ENCODE peak calls at places on chromosomes 4 and X, in nine cellular contexts. One of them, this sample, is unnamed.
A peak's percentile ranks its signal among the peaks of the same experiment; 100 is the strongest.

GRCh38 chr4:152424980-152425379 is 110.9 kb downstream of the FBXW7 start:
- DNase-seq in cardiac fibroblast: no peak
- DNase-seq in cardiac muscle cell: no peak
- DNase-seq in GM12865: no peak
- DNase-seq in heart right ventricle: no peak
- DNase-seq in spleen: no peak
- DNase-seq in epithelial cell of proximal tubule: no peak
- DNase-seq in fibroblast of villous mesenchyme: no peak
- DNase-seq in psoas muscle: no peak
- DNase-seq in this sample: peak; percentile 36

GRCh38 chrX:2498781-2499302 is 1.9 kb downstream of the DHRSX start:
- DNase-seq in cardiac fibroblast: peak; percentile 38
- DNase-seq in cardiac muscle cell: peak; percentile 17
- DNase-seq in GM12865: no peak
- DNase-seq in heart right ventricle: peak; percentile 43
- DNase-seq in spleen: peak; percentile 58
- DNase-seq in epithelial cell of proximal tubule: peak; percentile 29
- DNase-seq in fibroblast of villous mesenchyme: peak; percentile 76
- DNase-seq in psoas muscle: no peak
- DNase-seq in this sample: no peak

GRCh38 chrX:45622538-45622937 is 421.9 kb upstream of the DIPK2B start:
- DNase-seq in cardiac fibroblast: no peak
- DNase-seq in cardiac muscle cell: no peak
- DNase-seq in GM12865: no peak
- DNase-seq in heart right ventricle: no peak
- DNase-seq in spleen: no peak
- DNase-seq in epithelial cell of proximal tubule: no peak
- DNase-seq in fibroblast of villous mesenchyme: peak; percentile 18
- DNase-seq in psoas muscle: no peak
- DNase-seq in this sample: no peak

GRCh38 chr4:121454251-121454979 is 73.6 kb upstream of the QRFPR start:
- DNase-seq in cardiac fibroblast: no peak
- DNase-seq in cardiac muscle cell: peak; percentile 49
- DNase-seq in GM12865: no peak
- DNase-seq in heart right ventricle: no peak
- DNase-seq in spleen: no peak
- DNase-seq in epithelial cell of proximal tubule: no peak
- DNase-seq in fibroblast of villous mesenchyme: no peak
- DNase-seq in psoas muscle: no peak
- DNase-seq in this sample: no peak

GRCh38 chr4:96894621-96895020 is 1054.7 kb downstream of the PDHA2 start:
- DNase-seq in cardiac fibroblast: no peak
- DNase-seq in cardiac muscle cell: no peak
- DNase-seq in GM12865: no peak
- DNase-seq in heart right ventricle: no peak
- DNase-seq in spleen: no peak
- DNase-seq in epithelial cell of proximal tubule: no peak
- DNase-seq in fibroblast of villous mesenchyme: no peak
- DNase-seq in psoas muscle: no peak
- DNase-seq in this sample: no peak

GRCh38 chr4:164807611-164808010 is 53.7 kb downstream of the SMIM31 start:
- DNase-seq in cardiac fibroblast: no peak
- DNase-seq in cardiac muscle cell: peak; percentile 21
- DNase-seq in GM12865: no peak
- DNase-seq in heart right ventricle: no peak
- DNase-seq in spleen: no peak
- DNase-seq in epithelial cell of proximal tubule: no peak
- DNase-seq in fibroblast of villous mesenchyme: no peak
- DNase-seq in psoas muscle: no peak
- DNase-seq in this sample: no peak

GRCh38 chr4:158008551-158009218 is 164.1 kb downstream of the GASK1B start:
- DNase-seq in cardiac fibroblast: peak; percentile 78
- DNase-seq in cardiac muscle cell: no peak
- DNase-seq in GM12865: no peak
- DNase-seq in heart right ventricle: no peak
- DNase-seq in spleen: no peak
- DNase-seq in epithelial cell of proximal tubule: no peak
- DNase-seq in fibroblast of villous mesenchyme: peak; percentile 30
- DNase-seq in psoas muscle: no peak
- DNase-seq in this sample: no peak

GRCh38 chr4:3437582-3437936 is 4.2 kb upstream of the HGFAC start:
- DNase-seq in cardiac fibroblast: no peak
- DNase-seq in cardiac muscle cell: no peak
- DNase-seq in GM12865: no peak
- DNase-seq in heart right ventricle: no peak
- DNase-seq in spleen: no peak
- DNase-seq in epithelial cell of proximal tubule: no peak
- DNase-seq in fibroblast of villous mesenchyme: no peak
- DNase-seq in psoas muscle: peak; percentile 49
- DNase-seq in this sample: no peak

GRCh38 chr4:73875401-73875800 is 6.2 kb downstream of the CXCL1 start:
- DNase-seq in cardiac fibroblast: no peak
- DNase-seq in cardiac muscle cell: no peak
- DNase-seq in GM12865: no peak
- DNase-seq in heart right ventricle: no peak
- DNase-seq in spleen: no peak
- DNase-seq in epithelial cell of proximal tubule: no peak
- DNase-seq in fibroblast of villous mesenchyme: no peak
- DNase-seq in psoas muscle: no peak
- DNase-seq in this sample: no peak

GRCh38 chr4:22363071-22363470 is 152.8 kb downstream of the ADGRA3 start:
- DNase-seq in cardiac fibroblast: no peak
- DNase-seq in cardiac muscle cell: no peak
- DNase-seq in GM12865: no peak
- DNase-seq in heart right ventricle: no peak
- DNase-seq in spleen: no peak
- DNase-seq in epithelial cell of proximal tubule: no peak
- DNase-seq in fibroblast of villous mesenchyme: no peak
- DNase-seq in psoas muscle: no peak
- DNase-seq in this sample: no peak

DNA sequence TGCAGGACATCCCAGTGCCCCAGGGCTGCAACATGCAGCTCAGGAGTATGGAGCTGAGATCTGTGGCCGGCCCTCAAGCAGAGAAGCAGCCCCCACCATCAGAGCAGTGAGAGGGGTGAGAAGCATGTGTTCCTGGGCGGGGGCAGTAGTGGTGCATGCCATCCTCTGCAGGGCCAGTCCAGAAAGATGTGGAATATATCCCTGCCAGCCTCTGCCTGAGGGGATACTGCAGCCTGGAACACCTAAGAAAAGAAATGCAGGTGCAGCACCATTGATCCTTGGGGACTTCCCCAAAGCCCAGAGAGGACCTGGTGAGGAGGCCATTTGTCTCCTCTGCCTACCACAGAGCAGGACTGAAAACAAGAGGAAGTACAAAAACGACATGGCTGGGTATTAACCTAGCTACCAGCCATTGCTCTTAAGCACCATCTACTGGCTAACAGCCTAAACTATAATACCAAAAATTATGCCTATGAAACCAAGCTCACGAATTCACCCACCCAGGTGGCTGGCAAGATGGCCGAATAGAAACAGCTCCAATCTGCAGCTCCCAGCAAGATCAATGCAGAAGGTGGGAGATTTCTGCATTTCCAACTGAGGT is 158.8 kb downstream of the ADGRA3 start:
- DNase-seq in cardiac fibroblast: peak; percentile 59
- DNase-seq in cardiac muscle cell: peak; percentile 45
- DNase-seq in GM12865: peak; percentile 49
- DNase-seq in heart right ventricle: no peak
- DNase-seq in spleen: no peak
- DNase-seq in epithelial cell of proximal tubule: peak; percentile 3
- DNase-seq in fibroblast of villous mesenchyme: peak; percentile 22
- DNase-seq in psoas muscle: no peak
- DNase-seq in this sample: peak; percentile 10
- TF ChIP-seq CTCF in cardiac fibroblast: peak; percentile 43
- TF ChIP-seq CTCF in cardiac muscle cell: peak; percentile 50
- TF ChIP-seq CTCF in GM12865: peak; percentile 34
- TF ChIP-seq CTCF in heart right ventricle: no peak
- TF ChIP-seq CTCF in spleen: no peak
- TF ChIP-seq CTCF in epithelial cell of proximal tubule: peak; percentile 68
- TF ChIP-seq CTCF in fibroblast of villous mesenchyme: peak; percentile 39
- TF ChIP-seq CTCF in psoas muscle: no peak
- TF ChIP-seq CTCF in this sample: peak; percentile 71

GRCh38 chrX:153888344-153888743 is 2.4 kb upstream of the L1CAM start:
- DNase-seq in cardiac fibroblast: no peak
- DNase-seq in cardiac muscle cell: no peak
- DNase-seq in GM12865: no peak
- DNase-seq in heart right ventricle: no peak
- DNase-seq in spleen: no peak
- DNase-seq in epithelial cell of proximal tubule: no peak
- DNase-seq in fibroblast of villous mesenchyme: no peak
- DNase-seq in psoas muscle: no peak
- DNase-seq in this sample: no peak

GRCh38 chrX:153885968-153886903 is at the start of gene L1CAM:
- DNase-seq in cardiac fibroblast: no peak
- DNase-seq in cardiac muscle cell: peak; percentile 21
- DNase-seq in GM12865: no peak
- DNase-seq in heart right ventricle: no peak
- DNase-seq in spleen: no peak
- DNase-seq in epithelial cell of proximal tubule: no peak
- DNase-seq in fibroblast of villous mesenchyme: no peak
- DNase-seq in psoas muscle: no peak
- DNase-seq in this sample: no peak

GRCh38 chrX:153885208-153885787 is 675 bp downstream of the L1CAM start:
- DNase-seq in cardiac fibroblast: no peak
- DNase-seq in cardiac muscle cell: no peak
- DNase-seq in GM12865: no peak
- DNase-seq in heart right ventricle: no peak
- DNase-seq in spleen: no peak
- DNase-seq in epithelial cell of proximal tubule: no peak
- DNase-seq in fibroblast of villous mesenchyme: no peak
- DNase-seq in psoas muscle: peak; percentile 50
- DNase-seq in this sample: no peak

GRCh38 chrX:153887385-153887784 is 1.4 kb upstream of the L1CAM start:
- DNase-seq in cardiac fibroblast: no peak
- DNase-seq in cardiac muscle cell: no peak
- DNase-seq in GM12865: no peak
- DNase-seq in heart right ventricle: no peak
- DNase-seq in spleen: no peak
- DNase-seq in epithelial cell of proximal tubule: no peak
- DNase-seq in fibroblast of villous mesenchyme: no peak
- DNase-seq in psoas muscle: peak; percentile 25
- DNase-seq in this sample: no peak

DNA sequence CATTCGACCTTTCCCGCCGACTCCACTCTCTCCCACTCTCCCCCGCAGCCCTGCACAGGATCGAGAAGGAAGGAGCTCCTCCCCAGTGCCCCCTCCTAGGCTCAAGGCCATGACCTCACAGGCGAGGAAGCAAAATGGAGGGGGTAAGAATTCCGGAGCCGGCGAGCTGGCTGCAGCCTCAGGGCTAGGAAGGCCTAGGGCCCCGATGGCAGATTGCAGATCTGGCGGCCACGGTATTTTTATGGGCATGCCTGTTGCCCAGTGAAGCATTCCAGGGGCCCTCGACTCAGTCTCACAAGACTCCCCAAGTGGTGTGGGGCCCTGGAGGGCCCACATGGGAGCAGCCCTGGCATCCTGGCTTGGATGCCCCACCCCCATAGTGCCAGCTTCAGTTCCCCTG is 942 bp upstream of the L1CAM start:
- DNase-seq in cardiac fibroblast: no peak
- DNase-seq in cardiac muscle cell: no peak
- DNase-seq in GM12865: no peak
- DNase-seq in heart right ventricle: no peak
- DNase-seq in spleen: no peak
- DNase-seq in epithelial cell of proximal tubule: peak; percentile 2
- DNase-seq in fibroblast of villous mesenchyme: no peak
- DNase-seq in psoas muscle: peak; percentile 36
- DNase-seq in this sample: no peak
- H3K4me3 ChIP-seq in cardiac fibroblast: no peak overlapping the region
- H3K4me3 ChIP-seq in cardiac muscle cell: no peak overlapping the region
- H3K4me3 ChIP-seq in GM12865: no peak overlapping the region
- H3K4me3 ChIP-seq in heart right ventricle: no peak overlapping the region
- H3K4me3 ChIP-seq in spleen: no peak overlapping the region
- H3K4me3 ChIP-seq in epithelial cell of proximal tubule: no peak overlapping the region
- H3K4me3 ChIP-seq in fibroblast of villous mesenchyme: no peak overlapping the region
- H3K4me3 ChIP-seq in psoas muscle: no peak overlapping the region
- H3K4me3 ChIP-seq in this sample: no peak overlapping the region

DNA sequence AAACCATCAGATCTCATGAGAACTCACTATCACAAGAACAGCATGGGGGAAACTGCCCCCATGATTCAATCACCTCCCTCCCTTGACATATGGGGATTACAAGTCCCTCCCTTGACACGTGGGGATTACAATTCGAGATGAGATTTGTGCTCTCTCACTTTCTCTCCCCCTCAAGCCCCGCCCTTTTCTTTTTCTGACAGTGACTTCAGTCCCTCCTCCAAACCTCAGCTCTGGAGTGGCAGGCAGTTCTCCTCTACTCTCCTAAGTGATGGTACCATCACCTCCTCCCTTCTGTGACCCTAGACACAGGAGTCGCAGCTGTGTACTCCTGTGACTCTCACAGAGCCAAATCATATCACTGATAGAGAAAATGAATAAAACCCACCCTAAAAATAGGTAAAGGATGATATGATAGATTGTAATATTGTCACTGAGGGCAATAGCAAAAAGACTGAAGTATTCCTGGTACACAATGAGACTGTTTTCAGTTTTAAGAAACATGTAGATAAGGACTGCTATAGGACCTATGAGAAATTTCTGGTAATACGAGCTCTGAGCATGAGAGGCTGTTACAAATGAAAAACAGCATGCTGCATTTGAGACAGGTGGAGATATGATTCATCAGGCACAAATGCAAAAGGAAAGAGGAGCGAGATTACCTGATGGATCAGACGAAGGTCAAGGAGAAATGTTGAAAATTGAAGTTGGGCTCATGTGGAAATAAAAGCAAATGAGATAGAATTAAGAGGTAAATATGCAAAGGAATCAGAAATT is 101.2 kb upstream of the CBLL2 start:
- DNase-seq in cardiac fibroblast: no peak
- DNase-seq in cardiac muscle cell: no peak
- DNase-seq in GM12865: no peak
- DNase-seq in heart right ventricle: no peak
- DNase-seq in spleen: no peak
- DNase-seq in epithelial cell of proximal tubule: no peak
- DNase-seq in fibroblast of villous mesenchyme: no peak
- DNase-seq in psoas muscle: no peak
- DNase-seq in this sample: no peak
- TF ChIP-seq CTCF in cardiac fibroblast: no peak
- TF ChIP-seq CTCF in cardiac muscle cell: no peak
- TF ChIP-seq CTCF in GM12865: no peak
- TF ChIP-seq CTCF in heart right ventricle: no peak
- TF ChIP-seq CTCF in spleen: no peak
- TF ChIP-seq CTCF in epithelial cell of proximal tubule: no peak
- TF ChIP-seq CTCF in fibroblast of villous mesenchyme: no peak
- TF ChIP-seq CTCF in psoas muscle: no peak
- TF ChIP-seq CTCF in this sample: no peak

DNA sequence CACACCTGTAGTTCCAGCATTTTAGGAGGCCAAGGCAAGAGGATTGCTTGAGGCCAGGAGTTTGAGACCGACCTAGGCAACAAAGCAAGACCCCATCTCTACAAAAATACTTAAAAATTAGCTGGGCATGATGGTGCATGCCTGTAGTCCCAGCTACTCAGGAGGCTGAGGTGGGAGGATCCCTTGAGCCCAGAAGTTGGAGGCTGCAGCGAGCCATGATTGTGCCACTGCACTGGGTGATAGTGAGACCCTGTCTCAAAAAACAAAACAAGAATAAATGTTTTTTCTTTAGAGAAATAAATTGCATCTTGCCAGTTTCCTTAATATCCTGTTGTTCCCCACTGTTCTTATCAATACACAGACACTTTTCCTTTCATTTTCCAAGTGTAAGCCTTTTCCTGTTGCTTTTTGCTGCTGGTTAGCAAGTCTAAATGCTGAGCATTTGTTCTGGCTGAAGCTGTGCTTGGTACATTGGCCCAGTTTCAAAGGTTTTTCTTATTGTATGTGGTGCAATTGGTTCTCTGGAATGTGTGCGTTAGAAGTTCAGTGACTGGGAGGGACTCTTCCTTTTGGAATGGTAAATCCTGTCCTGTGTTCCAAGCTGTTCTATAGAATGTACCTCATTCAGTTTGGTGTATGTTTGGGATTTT is 98.2 kb downstream of the AFF1 start:
- DNase-seq in cardiac fibroblast: peak; percentile 94
- DNase-seq in cardiac muscle cell: no peak
- DNase-seq in GM12865: no peak
- DNase-seq in heart right ventricle: no peak
- DNase-seq in spleen: no peak
- DNase-seq in epithelial cell of proximal tubule: no peak
- DNase-seq in fibroblast of villous mesenchyme: peak; percentile 85
- DNase-seq in psoas muscle: no peak
- DNase-seq in this sample: peak; percentile 47
- H3K4me3 ChIP-seq in cardiac fibroblast: no peak overlapping the region
- H3K4me3 ChIP-seq in cardiac muscle cell: no peak overlapping the region
- H3K4me3 ChIP-seq in GM12865: no peak overlapping the region
- H3K4me3 ChIP-seq in heart right ventricle: no peak overlapping the region
- H3K4me3 ChIP-seq in spleen: peak overlapping the region; percentile 31
- H3K4me3 ChIP-seq in epithelial cell of proximal tubule: no peak overlapping the region
- H3K4me3 ChIP-seq in fibroblast of villous mesenchyme: no peak overlapping the region
- H3K4me3 ChIP-seq in psoas muscle: peak overlapping the region; percentile 20
- H3K4me3 ChIP-seq in this sample: no peak overlapping the region